ENCODE peak calls at places on chromosome 15, in six cellular contexts. J is astrocyte of the cerebellum, O is left ventricle myocardium inferior, K is HL-60, Y is stomach, I is foreskin fibroblast. S is an unnamed sample.
A peak's percentile ranks its signal among the peaks of the same experiment; 100 is the strongest.

GRCh38 chr15:71055461-71055860 is 59.8 kb upstream of the THSD4 start:
- DNase-seq in J (no peak), K (no peak), O (no peak), Y (no peak), I (no peak), S (peak; percentile 38)

GRCh38 chr15:34367128-34368081 is at the start of gene LPCAT4:
- DNase-seq in O (peak; percentile 90), I (peak; percentile 82), K (peak; percentile 88), Y (peak; percentile 92), J (peak; percentile 62), S (peak; percentile 66)

GRCh38 chr15:68028137-68028771 is 25.9 kb upstream of the PIAS1 start:
- DNase-seq in Y (no peak), K (no peak), I (no peak), O (no peak), J (no peak), S (peak; percentile 19)

GRCh38 chr15:68205949-68206539 is 912 bp upstream of the CALML4 start:
- DNase-seq in Y (peak; percentile 67), K (peak; percentile 97), I (no peak), O (peak; percentile 66), J (no peak), S (no peak)

GRCh38 chr15:38211249-38211648 is 41.4 kb upstream of the SPRED1 start:
- DNase-seq in K (no peak), O (no peak), J (no peak), I (no peak), Y (no peak), S (no peak)

GRCh38 chr15:27057904-27058645 is 87.1 kb downstream of the GABRG3 start:
- DNase-seq in K (no peak), J (no peak), O (no peak), Y (no peak), I (peak; percentile 1), S (no peak)

GRCh38 chr15:100663066-100663465 is 60.7 kb downstream of the ASB7 start:
- DNase-seq in I (no peak), J (no peak), K (no peak), Y (no peak), O (no peak), S (no peak)

GRCh38 chr15:89021224-89021623 is 67.0 kb upstream of the ABHD2 start:
- DNase-seq in J (no peak), O (no peak), I (no peak), Y (no peak), K (no peak), S (no peak)

GRCh38 chr15:101521084-101521483 is 31.6 kb upstream of the PCSK6 start:
- DNase-seq in K (peak; percentile 21), I (no peak), J (no peak), Y (no peak), O (no peak), S (no peak)

GRCh38 chr15:56366211-56366610 is 985 bp downstream of the TEX9 start:
- DNase-seq in K (no peak), J (no peak), O (no peak), I (no peak), Y (no peak), S (no peak)

GRCh38 chr15:98485451-98485850 is 162.9 kb upstream of the IGF1R start:
- DNase-seq in I (no peak), K (no peak), J (no peak), Y (no peak), O (no peak), S (no peak)

GRCh38 chr15:52558196-52558595 is 10.6 kb downstream of the ARPP19 start:
- DNase-seq in O (no peak), K (no peak), I (peak; percentile 41), Y (no peak), J (peak; percentile 18), S (peak; percentile 50)

GRCh38 chr15:74328331-74329056 is 39.0 kb downstream of the CYP11A1 start:
- DNase-seq in J (no peak), O (no peak), I (no peak), K (no peak), Y (no peak), S (no peak)

GRCh38 chr15:29405564-29405963 is 135.9 kb upstream of the NSMCE3 start:
- DNase-seq in O (no peak), K (no peak), Y (no peak), I (no peak), J (no peak), S (no peak)
- TF ChIP-seq CTCF in O (no peak), K (no peak), Y (no peak), I (no peak), J (no peak), S (no peak)

DNA sequence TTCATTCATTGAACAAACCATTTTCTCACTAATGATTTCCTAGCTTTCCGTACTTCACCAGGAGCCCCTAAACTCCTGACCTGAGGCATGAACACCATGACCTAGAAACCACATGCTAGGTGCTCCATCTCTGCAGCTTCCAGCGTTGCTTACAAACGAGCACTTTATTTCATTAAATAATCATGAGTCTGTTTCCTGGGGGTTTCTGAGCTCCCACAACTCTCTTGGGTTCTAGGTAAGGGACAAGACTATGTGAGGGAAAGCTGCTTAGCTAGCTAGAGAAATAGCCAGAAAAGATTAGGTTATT is 1.3 kb downstream of the MAP2K1 start:
- DNase-seq in K (no peak), J (no peak), I (no peak), O (no peak), Y (no peak), S (no peak)
- TF ChIP-seq CTCF in K (no peak), J (no peak), I (no peak), O (no peak), Y (no peak), S (no peak)

GRCh38 chr15:50777045-50777444 is 11.5 kb upstream of the SPPL2A start:
- DNase-seq in O (no peak), K (no peak), J (no peak), I (no peak), Y (no peak), S (no peak)
- TF ChIP-seq CTCF in O (no peak), K (no peak), J (peak; percentile 7), I (no peak), Y (no peak), S (peak; percentile 49)

GRCh38 chr15:29615791-29616190 is 206.5 kb downstream of the TJP1 start:
- DNase-seq in J (no peak), I (no peak), K (no peak), O (no peak), Y (no peak), S (no peak)

GRCh38 chr15:29616512-29616911 is 205.8 kb downstream of the TJP1 start:
- DNase-seq in K (no peak), I (no peak), Y (no peak), O (no peak), J (no peak), S (no peak)

GRCh38 chr15:29612096-29612495 is 210.2 kb downstream of the TJP1 start:
- DNase-seq in O (no peak), Y (no peak), K (no peak), I (peak; percentile 26), J (peak; percentile 91), S (peak; percentile 89)

GRCh38 chr15:29612701-29613100 is 209.6 kb downstream of the TJP1 start:
- DNase-seq in O (no peak), Y (no peak), J (no peak), I (no peak), K (no peak), S (peak; percentile 55)

DNA sequence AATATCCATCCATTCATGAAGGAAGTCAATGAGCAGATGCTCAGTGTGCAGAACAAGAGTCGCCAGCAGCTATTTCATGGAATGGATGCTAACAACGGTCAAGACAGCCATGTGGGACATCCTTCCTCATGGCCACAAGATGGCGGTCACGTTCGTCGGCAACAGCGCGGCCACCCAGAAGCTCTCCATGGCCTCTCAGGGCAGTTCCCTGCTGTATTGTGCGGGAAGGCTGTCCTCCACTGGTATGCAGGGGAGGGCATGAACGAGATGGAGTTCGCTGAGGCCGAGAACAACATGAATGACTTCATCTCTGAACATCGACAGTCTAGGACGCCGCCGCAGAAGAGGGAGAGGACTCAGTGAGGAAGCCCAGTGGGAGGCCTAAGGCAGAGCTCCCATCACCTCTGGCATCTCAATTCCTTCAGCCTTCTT is 208.3 kb downstream of the TJP1 start:
- DNase-seq in O (no peak), Y (no peak), I (no peak), J (no peak), K (no peak), S (no peak)
- TF ChIP-seq CTCF in O (no peak), Y (no peak), I (no peak), J (no peak), K (no peak), S (peak; percentile 37)

DNA sequence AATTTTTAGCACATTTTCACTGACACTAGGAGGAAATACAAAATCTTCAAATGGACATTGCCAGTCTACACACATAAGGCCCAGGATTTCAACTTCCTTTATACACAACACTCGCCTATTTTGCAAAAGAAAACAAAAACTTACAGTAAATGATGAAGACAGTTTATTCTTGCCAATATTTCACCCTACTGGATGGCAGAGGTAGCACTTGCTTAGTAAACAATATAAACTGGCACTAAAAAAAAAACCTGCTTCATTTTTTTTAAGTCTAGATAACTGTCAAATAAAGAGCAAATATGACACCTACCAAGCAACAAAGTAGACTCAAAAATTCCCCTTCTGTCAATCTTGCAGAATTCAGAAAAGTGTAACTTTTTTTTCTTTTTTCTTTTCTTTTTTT is 204.0 kb downstream of the VPS13C start:
- DNase-seq in O (no peak), I (no peak), K (no peak), Y (no peak), J (no peak), S (no peak)
- TF ChIP-seq CTCF in O (no peak), I (peak; percentile 3), K (no peak), Y (no peak), J (no peak), S (peak; percentile 29)

DNA sequence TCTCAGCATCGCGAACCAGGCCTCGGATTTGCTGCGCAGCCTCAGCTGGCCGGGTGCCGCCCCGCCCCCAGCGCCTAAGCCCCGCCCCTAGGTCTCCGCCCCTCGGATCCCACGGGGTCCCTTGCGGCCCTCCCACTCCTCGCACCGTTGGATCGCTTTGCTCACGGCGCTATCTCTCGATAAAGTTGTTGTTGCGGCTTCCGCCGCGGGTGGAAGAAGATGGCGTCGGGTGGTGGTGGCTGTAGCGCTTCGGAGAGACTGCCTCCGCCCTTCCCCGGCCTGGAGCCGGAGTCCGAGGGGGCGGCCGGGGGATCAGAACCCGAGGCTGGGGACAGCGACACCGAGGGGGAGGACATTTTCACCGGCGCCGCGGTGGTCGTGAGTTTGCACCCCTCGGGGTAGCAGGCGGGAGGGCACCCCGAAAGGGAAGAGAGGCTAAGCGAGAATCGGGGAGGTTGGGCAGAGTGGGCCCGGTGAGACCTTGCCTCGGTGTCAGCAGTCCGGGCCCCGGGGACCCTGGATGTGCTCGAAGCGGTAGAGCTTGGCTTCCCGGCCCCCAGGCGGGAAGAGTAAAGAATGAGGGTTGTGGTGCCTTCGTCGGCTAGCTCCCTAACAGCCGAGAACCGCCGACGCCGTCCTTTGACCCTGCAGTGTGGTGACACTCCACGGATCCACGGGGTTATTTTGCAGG is at the start of gene SNX1:
- DNase-seq in I (peak; percentile 92), O (peak; percentile 96), J (peak; percentile 87), Y (peak; percentile 94), K (peak; percentile 94), S (peak; percentile 92)
- TF ChIP-seq CTCF in I (no peak), O (no peak), J (peak; percentile 3), Y (no peak), K (no peak), S (no peak)